ENCODE peak calls at places on chromosomes 3 and 15, in four cellular contexts. Z is T-helper 1 cell, R is AG20443, A is WTC11. N is an unnamed sample.

GRCh38 chr3:122694966-122695365 is 14.3 kb downstream of the PARP14 start:
- DNase-seq in Z (no peak), R (no peak), A (no peak), N (no peak)

GRCh38 chr3:167691366-167691765 is 37.6 kb upstream of the WDR49 start:
- DNase-seq in Z (no peak), R (no peak), A (no peak), N (no peak)

GRCh38 chr3:108343479-108343870 is 47.1 kb downstream of the HHLA2 start:
- DNase-seq in Z (no peak), R (no peak), A (no peak), N (no peak)

GRCh38 chr3:15808679-15809078 is 10.9 kb upstream of the ANKRD28 start:
- DNase-seq in Z (no peak), R (no peak), A (no peak), N (no peak)

GRCh38 chr3:107660316-107660976 is 137.7 kb downstream of the BBX start:
- DNase-seq in Z (no peak), R (no peak), A (no peak), N (no peak)

GRCh38 chr15:91515188-91515754 is 338.2 kb upstream of the SLCO3A1 start:
- DNase-seq in Z (no peak), R (peak; percentile 90), A (no peak), N (no peak)

GRCh38 chr3:37824954-37825328 is 36.7 kb upstream of the CTDSPL start:
- DNase-seq in Z (no peak), R (no peak), A (no peak), N (no peak)

GRCh38 chr3:36496734-36497133 is 116.4 kb downstream of the STAC start:
- DNase-seq in Z (no peak), R (peak; percentile 72), A (no peak), N (no peak)

GRCh38 chr3:48500656-48501055 is 3.3 kb downstream of the SHISA5 start:
- DNase-seq in Z (no peak), R (peak; percentile 4), A (no peak), N (no peak)

GRCh38 chr3:74066456-74066855 is 441.7 kb upstream of the PDZRN3 start:
- DNase-seq in Z (no peak), R (no peak), A (no peak), N (peak; percentile 27)

GRCh38 chr3:8840556-8840955 is 71.1 kb upstream of the OXTR start:
- DNase-seq in Z (no peak), R (peak; percentile 34), A (no peak), N (no peak)

GRCh38 chr3:50370594-50370993 is 11.3 kb upstream of the TMEM115 start:
- DNase-seq in Z (no peak), R (no peak), A (no peak), N (no peak)

GRCh38 chr15:91853501-91853967 is at the start of gene SLCO3A1:
- DNase-seq in Z (peak; percentile 64), R (peak; percentile 80), A (peak; percentile 69), N (peak; percentile 64)

GRCh38 chr15:65042776-65043322 is 2.3 kb upstream of the SLC51B start:
- DNase-seq in Z (no peak), R (no peak), A (no peak), N (no peak)

GRCh38 chr3:195817578-195818135 is 5.9 kb upstream of the MUC4 start:
- DNase-seq in Z (no peak), R (no peak), A (no peak), N (no peak)

GRCh38 chr15:78072080-78072892 is 5.2 kb downstream of the TBC1D2B start:
- DNase-seq in Z (no peak), R (peak; percentile 50), A (peak; percentile 2), N (no peak)

GRCh38 chr3:19543212-19543841 is 390.7 kb downstream of the EFHB start:
- DNase-seq in Z (no peak), R (no peak), A (peak; percentile 11), N (peak; percentile 9)

GRCh38 chr3:133930341-133930933 is 34.8 kb upstream of the RAB6B start:
- DNase-seq in Z (no peak), R (peak; percentile 74), A (no peak), N (peak; percentile 44)

GRCh38 chr3:150531775-150532174 is 14.5 kb downstream of the SERP1 start:
- DNase-seq in Z (no peak), R (no peak), A (no peak), N (no peak)

GRCh38 chr3:84077479-84077878 is 881.3 kb upstream of the CADM2 start:
- DNase-seq in Z (no peak), R (no peak), A (no peak), N (no peak)

GRCh38 chr3:42159706-42160472 is 68.7 kb downstream of the TRAK1 start:
- DNase-seq in Z (no peak), R (peak; percentile 61), A (peak; percentile 86), N (peak; percentile 51)

GRCh38 chr3:42830437-42831320 is 21.4 kb downstream of the ACKR2 start:
- DNase-seq in Z (no peak), R (peak; percentile 33), A (peak; percentile 17), N (no peak)

GRCh38 chr15:38768970-38769369 is 204.4 kb upstream of the RASGRP1 start:
- DNase-seq in Z (no peak), R (peak; percentile 71), A (peak; percentile 37), N (peak; percentile 5)

GRCh38 chr15:89765694-89766093 is 10.4 kb upstream of the MESP2 start:
- DNase-seq in Z (no peak), R (no peak), A (no peak), N (no peak)

GRCh38 chr3:158738653-158739052 is 6.4 kb upstream of the RARRES1 start:
- DNase-seq in Z (no peak), R (no peak), A (no peak), N (no peak)

GRCh38 chr3:29643034-29643425 is 362.2 kb downstream of the RBMS3 start:
- DNase-seq in Z (no peak), R (no peak), A (no peak), N (no peak)

GRCh38 chr3:50428007-50428633 is 68.8 kb upstream of the TMEM115 start:
- DNase-seq in Z (no peak), R (no peak), A (no peak), N (no peak)

GRCh38 chr3:128872744-128873143 is 6.7 kb upstream of the ACAD9 start:
- DNase-seq in Z (no peak), R (no peak), A (no peak), N (no peak)

N was measured in neuronal stem cell.